ENCODE peak calls at places on chromosomes 1 and 21, in eight cellular contexts. C is K562; T is activated CD4-positive, alpha-beta T cell treated with anti-CD3 and anti-CD28 coated beads, Interleukin-2, amount 50 U/mL, for 1 hour; R is tibial artery; W is cardiac septum; U is NCI-H1105 treated with DMSO at 0.1 percent for 48 hours; J is SK-N-MC; I is NCI-H345. A is an unnamed sample.

GRCh38 chr1:5968161-5968736 is 24.0 kb downstream of the NPHP4 start:
- DNase-seq in W (no peak), U (no peak), I (no peak), J (no peak), T (no peak), C (no peak), R (peak), A (peak)

GRCh38 chr1:22652881-22653316 is at the start of gene C1QB:
- DNase-seq in W (no peak), J (no peak), U (no peak), T (no peak), I (no peak), R (peak), C (no peak), A (no peak)

GRCh38 chr1:19203440-19203839 is 6.6 kb downstream of the UBR4 start:
- DNase-seq in U (no peak), C (no peak), T (no peak), I (no peak), J (no peak), R (no peak), W (no peak), A (no peak)

GRCh38 chr1:23103001-23103879 is 65.4 kb downstream of the LUZP1 start:
- DNase-seq in I (no peak), W (no peak), C (peak), U (no peak), R (no peak), J (no peak), T (no peak), A (no peak)

GRCh38 chr1:86441581-86441980 is 17.6 kb downstream of the CLCA2 start:
- DNase-seq in W (no peak), C (no peak), J (no peak), R (no peak), U (no peak), T (peak), I (no peak), A (no peak)

GRCh38 chr1:108960719-108961118 is 2.6 kb downstream of the CLCC1 start:
- DNase-seq in C (no peak), I (no peak), J (no peak), R (no peak), T (no peak), W (no peak), U (no peak), A (no peak)

GRCh38 chr1:64861611-64862010 is 104.7 kb downstream of the JAK1 start:
- DNase-seq in J (no peak), R (no peak), W (no peak), C (no peak), I (no peak), T (no peak), U (no peak), A (no peak)

GRCh38 chr1:71592646-71593274 is 511.9 kb upstream of the ZRANB2 start:
- DNase-seq in T (no peak), R (no peak), I (no peak), U (no peak), C (no peak), W (no peak), J (no peak), A (no peak)

GRCh38 chr1:65791860-65792670 is 630 bp upstream of the PDE4B start:
- DNase-seq in R (no peak), J (no peak), T (no peak), I (peak), C (no peak), U (no peak), W (peak), A (no peak)

GRCh38 chr1:188903241-188903640 is 1574.4 kb downstream of the BRINP3 start:
- DNase-seq in J (no peak), C (no peak), R (no peak), T (no peak), W (no peak), U (no peak), I (no peak), A (no peak)

GRCh38 chr1:29811247-29811646 is 574.9 kb downstream of the PTPRU start:
- DNase-seq in R (peak), J (no peak), C (no peak), T (no peak), U (no peak), I (no peak), W (peak), A (no peak)

GRCh38 chr1:6889875-6890480 is 104.7 kb downstream of the CAMTA1 start:
- DNase-seq in W (peak), J (no peak), U (peak), R (no peak), C (peak), T (peak), I (peak), A (peak)

GRCh38 chr21:34179204-34179935 is 106.0 kb downstream of the MRPS6 start:
- DNase-seq in R (no peak), T (no peak), J (no peak), C (no peak), U (no peak), W (no peak), I (no peak), A (no peak)

GRCh38 chr1:240784776-240785175 is 172.8 kb upstream of the GREM2 start:
- DNase-seq in R (no peak), C (no peak), W (no peak), I (no peak), U (no peak), T (no peak), J (no peak), A (no peak)

GRCh38 chr1:85278853-85279314 is 2.5 kb upstream of the BCL10 start:
- DNase-seq in T (no peak), W (peak), I (no peak), C (peak), U (no peak), R (no peak), J (no peak), A (peak)

GRCh38 chr1:245822997-245823396 is 668.2 kb downstream of the KIF26B start:
- DNase-seq in C (no peak), W (no peak), R (no peak), J (no peak), T (no peak), U (no peak), I (no peak), A (no peak)

GRCh38 chr1:108644984-108645383 is 15.9 kb downstream of the HENMT1 start:
- DNase-seq in W (no peak), U (no peak), T (peak), R (no peak), I (no peak), C (no peak), J (no peak), A (no peak)

GRCh38 chr21:35624896-35625295 is 435.4 kb downstream of the SETD4 start:
- DNase-seq in I (no peak), U (no peak), T (no peak), J (no peak), C (no peak), R (no peak), W (no peak), A (no peak)

GRCh38 chr21:31654340-31654739 is 5.2 kb upstream of the SOD1 start:
- DNase-seq in J (no peak), W (no peak), U (no peak), C (no peak), I (no peak), R (no peak), T (no peak), A (no peak)

GRCh38 chr1:36516372-36517018 is 33.8 kb upstream of the CSF3R start:
- DNase-seq in I (peak), J (peak), U (peak), W (peak), R (peak), C (peak), T (peak), A (peak)

GRCh38 chr1:6358757-6359567 is 34.6 kb downstream of the ACOT7 start:
- DNase-seq in W (no peak), T (peak), R (no peak), I (no peak), U (no peak), J (no peak), C (peak), A (no peak)

GRCh38 chr1:166116026-166116425 is 50.8 kb downstream of the FAM78B start:
- DNase-seq in W (no peak), I (no peak), C (no peak), U (no peak), J (no peak), T (no peak), R (no peak), A (no peak)

GRCh38 chr21:35924714-35925301 is 135.5 kb downstream of the SETD4 start:
- DNase-seq in J (no peak), C (peak), W (no peak), R (no peak), U (no peak), T (no peak), I (no peak), A (peak)

GRCh38 chr1:14138627-14139026 is 438.6 kb downstream of the PRDM2 start:
- DNase-seq in R (no peak), T (no peak), W (no peak), I (no peak), J (no peak), U (no peak), C (no peak), A (no peak)

GRCh38 chr1:171983584-171983983 is 142.3 kb downstream of the DNM3 start:
- DNase-seq in T (no peak), W (no peak), U (no peak), C (no peak), J (no peak), I (peak), R (no peak), A (no peak)

GRCh38 chr1:76053021-76053420 is 21.5 kb upstream of the ST6GALNAC3 start:
- DNase-seq in I (no peak), T (no peak), J (no peak), W (no peak), U (no peak), C (no peak), R (no peak), A (no peak)

A was measured in CD14-positive monocyte.